ENCODE peak calls at places on chromosomes 5 and 9, in five cellular contexts. Z is cardiac muscle cell, O is H1, N is progenitor cell of endocrine pancreas, K is body of pancreas. F is an unnamed sample.

GRCh38 chr5:72013741-72014703 is 93.3 kb upstream of the MAP1B start:
- DNase-seq in Z (peak; percentile 65), O (no peak), N (no peak), K (peak; percentile 33), F (no peak)

GRCh38 chr9:127181595-127182190 is 59.3 kb upstream of the ANGPTL2 start:
- DNase-seq in Z (no peak), O (no peak), N (no peak), K (no peak), F (no peak)

GRCh38 chr5:1521671-1522600 is 1.8 kb downstream of the LPCAT1 start:
- DNase-seq in Z (peak; percentile 70), O (peak; percentile 53), N (no peak), K (peak; percentile 12), F (no peak)

GRCh38 chr9:17695482-17695881 is 116.6 kb downstream of the SH3GL2 start:
- DNase-seq in Z (no peak), O (no peak), N (no peak), K (no peak), F (no peak)

GRCh38 chr5:36305571-36306326 is 4.0 kb upstream of the RANBP3L start:
- DNase-seq in Z (peak; percentile 75), O (no peak), N (no peak), K (peak; percentile 60), F (peak; percentile 38)

GRCh38 chr5:113232667-113233066 is 202.1 kb downstream of the TSSK1B start:
- DNase-seq in Z (peak; percentile 53), O (peak; percentile 2), N (no peak), K (no peak), F (no peak)

GRCh38 chr5:169128679-169129078 is 172.3 kb downstream of the SLIT3 start:
- DNase-seq in Z (no peak), O (no peak), N (no peak), K (no peak), F (no peak)

GRCh38 chr9:117488659-117489058 is 73.8 kb upstream of the ASTN2 start:
- DNase-seq in Z (no peak), O (no peak), N (no peak), K (no peak), F (no peak)

GRCh38 chr9:126859111-126859510 is 1.3 kb upstream of the ZBTB34 start:
- DNase-seq in Z (no peak), O (no peak), N (no peak), K (no peak), F (no peak)

GRCh38 chr5:172078027-172078426 is 71.6 kb upstream of the FBXW11 start:
- DNase-seq in Z (no peak), O (no peak), N (no peak), K (peak; percentile 63), F (no peak)

GRCh38 chr9:12956261-12956660 is 181.4 kb downstream of the LURAP1L start:
- DNase-seq in Z (peak; percentile 52), O (no peak), N (no peak), K (no peak), F (no peak)

GRCh38 chr5:87722286-87722685 is 309.6 kb upstream of the CCNH start:
- DNase-seq in Z (no peak), O (no peak), N (no peak), K (no peak), F (no peak)

GRCh38 chr9:113558632-113559502 is 95.3 kb downstream of the RGS3 start:
- DNase-seq in Z (peak; percentile 93), O (no peak), N (no peak), K (peak; percentile 96), F (no peak)

GRCh38 chr5:51829691-51830090 is 446.4 kb downstream of the ISL1 start:
- DNase-seq in Z (no peak), O (no peak), N (no peak), K (no peak), F (no peak)

GRCh38 chr5:54769072-54769471 is 216.3 kb downstream of the ESM1 start:
- DNase-seq in Z (no peak), O (no peak), N (no peak), K (no peak), F (no peak)

GRCh38 chr5:51872144-51872543 is 488.9 kb downstream of the ISL1 start:
- DNase-seq in Z (no peak), O (no peak), N (no peak), K (no peak), F (no peak)

GRCh38 chr5:154523704-154524103 is 45.7 kb upstream of the HAND1 start:
- DNase-seq in Z (peak; percentile 14), O (no peak), N (no peak), K (no peak), F (no peak)

GRCh38 chr5:1005362-1005851 is 3.2 kb upstream of the NKD2 start:
- DNase-seq in Z (no peak), O (peak; percentile 48), N (peak; percentile 12), K (no peak), F (no peak)

GRCh38 chr5:139457653-139458306 is 4.8 kb downstream of the ECSCR start:
- DNase-seq in Z (no peak), O (no peak), N (no peak), K (no peak), F (no peak)

GRCh38 chr9:89984214-89984613 is 379.4 kb downstream of the GADD45G start:
- DNase-seq in Z (no peak), O (no peak), N (no peak), K (no peak), F (no peak)

GRCh38 chr9:134721344-134721743 is 79.7 kb downstream of the COL5A1 start:
- DNase-seq in Z (no peak), O (no peak), N (no peak), K (no peak), F (no peak)

GRCh38 chr9:115649991-115650472 is 503.6 kb upstream of the PAPPA start:
- DNase-seq in Z (peak; percentile 96), O (no peak), N (no peak), K (peak; percentile 63), F (no peak)

GRCh38 chr9:129225815-129226214 is 47.8 kb upstream of the IER5L start:
- DNase-seq in Z (peak; percentile 99), O (no peak), N (no peak), K (peak; percentile 59), F (no peak)

GRCh38 chr9:86186696-86187095 is 72.8 kb downstream of the C9orf153 start:
- DNase-seq in Z (no peak), O (no peak), N (no peak), K (no peak), F (no peak)

GRCh38 chr5:165622864-165623536 is 2117.6 kb downstream of the MAT2B start:
- DNase-seq in Z (no peak), O (no peak), N (no peak), K (no peak), F (no peak)

GRCh38 chr5:150758534-150759333 is at the start of gene DCTN4:
- DNase-seq in Z (peak; percentile 99), O (peak; percentile 95), N (peak; percentile 85), K (peak; percentile 98), F (peak; percentile 98)
- TF ChIP-seq CTCF in Z (no peak), O (peak; percentile 16), N (no peak), K (peak; percentile 3), F (no peak)

DNA sequence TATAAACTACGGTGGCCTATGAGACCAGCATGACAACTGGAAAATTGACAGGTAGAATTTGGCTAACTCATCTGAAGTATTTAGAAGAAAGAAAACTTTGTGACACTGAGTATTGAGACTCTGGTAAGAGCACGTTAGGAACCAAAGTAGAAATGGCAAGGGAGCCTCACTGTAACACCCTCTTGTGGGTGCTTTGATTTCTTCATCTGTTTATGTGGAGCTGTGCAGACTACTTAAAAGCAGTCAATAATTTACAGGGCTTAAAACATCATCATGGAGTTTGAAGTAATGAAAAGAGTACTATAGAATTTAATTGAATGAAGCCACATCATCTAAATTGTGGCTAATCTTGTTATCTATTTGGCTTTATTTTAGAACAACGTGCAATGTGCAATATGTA is 414.2 kb downstream of the CCDC171 start:
- DNase-seq in Z (no peak), O (no peak), N (no peak), K (no peak), F (no peak)
- TF ChIP-seq CTCF in Z (no peak), O (no peak), N (no peak), K (no peak), F (no peak)

GRCh38 chr5:38341641-38342040 is 83.3 kb downstream of the EGFLAM start:
- DNase-seq in Z (no peak), O (no peak), N (no peak), K (no peak), F (no peak)
- TF ChIP-seq CTCF in Z (no peak), O (no peak), N (no peak), K (no peak), F (no peak)

GRCh38 chr9:80885894-80886293 is 803.5 kb downstream of the TLE1 start:
- DNase-seq in Z (peak; percentile 33), O (no peak), N (no peak), K (no peak), F (no peak)
- TF ChIP-seq CTCF in Z (peak; percentile 34), O (peak; percentile 49), N (no peak), K (no peak), F (peak; percentile 25)

DNA sequence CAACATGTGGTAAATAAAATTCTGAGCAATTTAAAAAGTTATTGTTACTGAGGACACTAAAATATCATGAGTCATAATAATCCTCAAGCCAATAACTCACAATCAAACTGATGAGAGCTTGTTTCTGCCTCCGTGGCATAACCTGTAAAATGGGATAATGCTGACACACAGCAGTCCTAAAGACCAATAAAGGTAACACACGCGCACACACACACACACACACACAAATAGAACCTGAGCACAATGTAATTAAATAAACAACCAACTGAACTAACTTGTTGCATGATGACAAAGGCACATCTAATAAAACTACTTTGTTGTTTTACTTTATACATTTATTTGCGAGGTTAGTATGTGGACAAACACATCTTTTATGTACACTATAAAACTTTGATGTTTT is 358.2 kb downstream of the BNC2 start:
- DNase-seq in Z (no peak), O (no peak), N (no peak), K (no peak), F (no peak)
- TF ChIP-seq CTCF in Z (no peak), O (no peak), N (no peak), K (no peak), F (no peak)

GRCh38 chr5:75051217-75051751 is 1.1 kb downstream of the GCNT4 start:
- DNase-seq in Z (no peak), O (no peak), N (no peak), K (peak; percentile 59), F (no peak)
- TF ChIP-seq CTCF in Z (no peak), O (no peak), N (no peak), K (no peak), F (no peak)

GRCh38 chr9:99103505-99103904 is 1.4 kb upstream of the TGFBR1 start:
- DNase-seq in Z (no peak), O (no peak), N (no peak), K (no peak), F (no peak)

GRCh38 chr9:99106044-99106375 is 1.1 kb downstream of the TGFBR1 start:
- DNase-seq in Z (no peak), O (no peak), N (no peak), K (no peak), F (no peak)

GRCh38 chr9:99105152-99106043 is 485 bp downstream of the TGFBR1 start:
- DNase-seq in Z (peak; percentile 86), O (peak; percentile 80), N (peak; percentile 55), K (peak; percentile 82), F (no peak)

GRCh38 chr9:99103909-99104458 is 929 bp upstream of the TGFBR1 start:
- DNase-seq in Z (peak; percentile 48), O (peak; percentile 63), N (no peak), K (no peak), F (no peak)

GRCh38 chr9:99104459-99105151 is at the start of gene TGFBR1:
- DNase-seq in Z (peak; percentile 96), O (peak; percentile 95), N (peak; percentile 92), K (peak; percentile 93), F (peak; percentile 13)
- TF ChIP-seq CTCF in Z (no peak), O (no peak), N (no peak), K (peak; percentile 32), F (no peak)